ENCODE peak calls at places on chromosomes 1 and 21, in seven cellular contexts. C is fibroblast of the aortic adventitia, P is esophagus squamous epithelium, W is thoracic aorta, F is hepatocyte, A is endothelial cell, N is PC-3. Q is an unnamed sample.

GRCh38 chr1:174135200-174135599 is 24.1 kb upstream of the RABGAP1L start:
- DNase-seq in F (no peak), C (no peak), A (no peak), N (no peak), W (no peak), P (no peak), Q (no peak)

GRCh38 chr1:50605186-50605875 is 182.1 kb upstream of the DMRTA2 start:
- DNase-seq in A (peak), C (peak), N (peak), P (no peak), W (no peak), F (peak), Q (peak)

GRCh38 chr1:43238104-43238503 is 31.7 kb upstream of the TMEM125 start:
- DNase-seq in P (no peak), F (peak), C (peak), W (no peak), N (peak), A (peak), Q (peak)

GRCh38 chr1:42937836-42938595 is 20.7 kb downstream of the SLC2A1 start:
- DNase-seq in F (no peak), C (no peak), P (no peak), A (no peak), W (no peak), N (peak), Q (peak)

GRCh38 chr1:204858381-204858821 is 12.3 kb upstream of the NFASC start:
- DNase-seq in F (no peak), W (no peak), C (no peak), P (no peak), N (peak), A (no peak), Q (peak)

GRCh38 chr1:25675729-25676476 is 59.3 kb downstream of the MAN1C1 start:
- DNase-seq in A (no peak), W (no peak), N (no peak), P (no peak), C (no peak), F (no peak), Q (no peak)

GRCh38 chr21:15729674-15730483 is at the start of gene USP25:
- DNase-seq in F (peak), C (peak), N (peak), W (peak), A (peak), P (peak), Q (peak)

GRCh38 chr21:34065015-34065414 is 8.4 kb upstream of the MRPS6 start:
- DNase-seq in N (no peak), C (peak), A (no peak), W (no peak), P (no peak), F (no peak), Q (no peak)

GRCh38 chr1:19367584-19368041 is 55.5 kb downstream of the SLC66A1 start:
- DNase-seq in C (no peak), A (no peak), W (no peak), F (no peak), P (no peak), N (no peak), Q (no peak)

GRCh38 chr1:155048449-155049334 is 2.4 kb upstream of the ADAM15 start:
- DNase-seq in F (no peak), C (no peak), N (no peak), A (no peak), W (no peak), P (no peak), Q (no peak)

GRCh38 chr1:100860397-100860991 is 34.1 kb downstream of the EXTL2 start:
- DNase-seq in A (no peak), C (peak), P (no peak), F (no peak), W (no peak), N (peak), Q (peak)

GRCh38 chr1:183126528-183126927 is 59.5 kb upstream of the LAMC2 start:
- DNase-seq in C (peak), F (no peak), W (no peak), P (no peak), A (no peak), N (no peak), Q (no peak)

GRCh38 chr1:19647643-19648042 is 3.5 kb downstream of the NBL1 start:
- DNase-seq in C (peak), N (no peak), P (no peak), W (no peak), A (no peak), F (no peak), Q (no peak)

GRCh38 chr1:18950415-18951026 is 6.0 kb downstream of the IFFO2 start:
- DNase-seq in P (no peak), W (peak), A (no peak), N (no peak), F (no peak), C (no peak), Q (no peak)

GRCh38 chr1:97304366-97304765 is 582.8 kb downstream of the PTBP2 start:
- DNase-seq in C (no peak), A (no peak), W (no peak), F (no peak), N (no peak), P (no peak), Q (no peak)

GRCh38 chr1:201259476-201260235 is 23.6 kb upstream of the PKP1 start:
- DNase-seq in F (peak), W (no peak), A (no peak), C (no peak), N (no peak), P (no peak), Q (peak)

GRCh38 chr1:54887665-54888071 is 673 bp upstream of the DHCR24 start:
- DNase-seq in P (no peak), N (no peak), C (peak), W (no peak), A (peak), F (peak), Q (peak)

GRCh38 chr1:119647228-119647733 is 785 bp downstream of the ZNF697 start:
- DNase-seq in A (no peak), N (no peak), P (no peak), W (no peak), C (no peak), F (no peak), Q (peak)

GRCh38 chr1:113905435-113905861 is 322 bp downstream of the DCLRE1B start:
- DNase-seq in C (peak), N (peak), F (peak), P (no peak), A (peak), W (no peak), Q (peak)

DNA sequence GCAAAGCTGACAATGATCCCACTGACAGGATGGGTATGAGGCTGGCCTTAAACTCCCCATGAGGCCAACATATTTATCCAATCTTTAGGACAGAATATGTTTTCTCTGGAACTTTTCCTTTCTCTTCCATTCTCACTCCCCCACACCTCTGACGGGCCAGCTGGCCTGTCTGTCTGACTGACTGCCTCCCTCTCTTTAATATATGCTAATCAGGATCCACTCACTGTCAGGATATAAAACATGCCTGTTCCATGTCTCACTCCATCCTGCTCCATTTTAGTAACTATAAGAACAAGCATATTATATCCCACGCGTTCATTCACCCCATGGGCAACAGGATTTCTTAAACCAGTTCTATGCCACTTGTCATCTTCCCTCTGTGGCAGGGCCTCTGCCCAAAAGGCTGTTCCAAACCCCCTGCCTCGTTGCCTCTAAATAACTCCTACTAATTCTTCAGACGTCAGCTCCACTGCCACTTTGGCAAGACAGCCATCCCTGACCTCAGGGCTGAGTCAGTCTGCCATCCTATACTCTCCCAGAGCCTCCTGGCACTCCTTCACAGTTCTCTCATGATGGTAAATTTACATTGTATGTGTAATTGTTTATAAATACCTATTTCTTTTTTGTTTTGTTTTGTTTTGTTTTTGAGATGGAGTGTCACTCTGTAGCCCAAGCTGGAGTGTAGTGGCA is 84.3 kb upstream of the SPATA6 start:
- DNase-seq in P (no peak), A (no peak), C (no peak), N (peak), W (no peak), F (no peak), Q (no peak)
- TF ChIP-seq CTCF in P (no peak), A (no peak), C (no peak), N (no peak), W (no peak), F (no peak), Q (no peak)

GRCh38 chr1:210400043-210400840 is 71.5 kb downstream of the HHAT start:
- DNase-seq in F (peak), W (peak), N (peak), P (no peak), A (peak), C (peak), Q (peak)
- TF ChIP-seq CTCF in F (peak), W (peak), N (peak), P (peak), A (peak), C (peak), Q (peak)

DNA sequence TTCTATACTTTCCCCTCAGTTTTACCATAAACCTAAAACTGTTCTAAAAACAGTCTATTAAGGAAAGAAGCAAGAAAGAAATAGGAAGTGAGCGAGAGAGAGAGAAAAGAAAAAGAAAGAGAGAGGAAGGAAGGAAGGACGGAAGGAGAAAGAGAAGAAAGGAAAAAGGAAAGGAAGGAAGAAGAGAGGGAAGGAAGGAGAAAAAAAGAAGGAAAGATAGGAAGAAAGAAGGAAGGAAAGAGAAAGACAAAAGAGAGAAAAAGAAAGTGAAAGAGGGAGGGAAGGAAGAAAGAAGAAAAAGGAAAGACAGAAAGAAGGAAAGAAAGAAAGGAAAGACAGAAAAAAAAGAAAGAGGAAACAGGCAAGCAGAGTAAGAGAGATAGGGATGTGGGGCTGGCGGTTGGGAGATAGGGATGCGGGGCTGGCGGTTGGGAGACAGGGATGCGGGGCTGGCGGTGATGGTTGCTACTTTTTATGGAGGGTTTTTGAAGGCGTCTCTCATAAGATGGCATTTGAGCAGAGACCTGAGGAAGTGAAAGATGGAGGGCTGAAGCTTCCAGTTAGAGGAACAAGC is 70.4 kb upstream of the IRF2BP2 start:
- DNase-seq in F (no peak), C (no peak), N (no peak), P (no peak), W (no peak), A (no peak), Q (no peak)
- TF ChIP-seq CTCF in F (no peak), C (no peak), N (no peak), P (no peak), W (no peak), A (no peak), Q (no peak)

DNA sequence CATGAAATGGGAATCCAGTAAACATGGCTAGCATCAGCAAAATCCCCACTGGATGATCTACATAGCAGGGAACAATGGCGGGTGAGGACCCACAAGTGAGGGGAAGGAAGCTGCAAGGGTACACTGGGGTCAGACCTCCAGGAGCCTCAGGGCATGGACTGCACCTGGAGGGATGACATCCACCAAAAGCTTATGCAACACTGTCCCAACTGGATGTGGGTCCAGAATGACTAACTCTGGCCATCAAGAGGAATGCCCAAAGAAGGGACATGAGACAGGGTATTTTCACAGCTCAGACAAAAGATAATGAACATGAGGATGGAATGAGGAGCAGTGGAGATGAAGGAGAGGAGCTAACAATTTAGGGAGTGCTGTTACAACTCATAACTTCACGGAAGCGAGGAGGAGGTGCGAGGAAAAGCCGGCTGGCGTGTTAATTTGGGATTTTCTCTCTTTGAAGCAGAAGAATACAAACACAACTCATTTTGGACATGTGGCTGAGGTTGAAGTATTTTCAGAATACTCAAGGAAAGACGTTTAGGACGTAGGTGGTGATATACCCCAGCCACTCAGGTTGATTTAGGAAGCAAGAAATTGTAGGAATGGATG is 5.7 kb downstream of the HLCS start:
- DNase-seq in P (no peak), A (no peak), F (no peak), C (no peak), W (no peak), N (no peak), Q (no peak)
- TF ChIP-seq CTCF in P (no peak), A (no peak), F (no peak), C (no peak), W (no peak), N (no peak), Q (no peak)

DNA sequence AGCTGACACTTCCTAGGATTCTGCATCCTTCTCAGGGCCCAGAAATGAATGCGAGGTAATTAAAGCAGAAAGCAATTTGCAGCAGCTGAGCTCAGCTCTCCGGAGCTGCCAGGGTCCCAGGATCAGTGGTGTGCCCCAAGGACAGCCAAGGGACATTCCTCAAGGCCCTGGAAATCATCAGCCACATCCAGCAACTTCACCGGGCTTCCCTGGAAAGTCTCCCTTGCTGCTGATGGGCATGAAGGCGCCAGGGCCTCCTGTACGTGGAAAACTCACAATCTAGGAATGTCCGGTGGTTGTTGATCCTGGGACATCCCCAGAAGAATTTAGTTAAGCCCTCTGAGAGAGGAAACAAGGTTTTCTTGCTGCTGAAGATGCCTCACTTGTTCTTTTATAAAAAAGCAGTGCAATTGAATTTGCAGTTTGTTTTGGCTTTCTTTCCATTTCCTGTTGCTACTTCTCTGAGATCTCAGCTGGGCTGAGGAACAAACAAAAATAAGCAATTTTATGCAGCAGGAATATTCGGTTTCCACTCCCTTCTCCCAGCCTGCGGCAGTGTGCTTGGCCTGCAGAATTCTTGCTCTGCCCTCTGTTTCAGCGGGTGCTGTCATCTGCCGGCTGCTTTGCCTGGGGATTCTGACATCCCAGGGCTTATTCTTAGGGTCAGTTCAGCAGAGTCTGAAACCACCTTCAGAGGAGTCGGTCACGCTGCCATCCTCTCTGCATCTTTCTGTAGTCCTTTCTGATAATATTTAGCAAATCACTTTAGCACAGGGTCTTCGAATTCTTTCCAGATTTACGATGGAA is 85.9 kb downstream of the TCP10L start:
- DNase-seq in A (no peak), N (peak), F (peak), P (no peak), W (no peak), C (peak), Q (peak)
- TF ChIP-seq CTCF in A (no peak), N (no peak), F (peak), P (no peak), W (no peak), C (peak), Q (no peak)

DNA sequence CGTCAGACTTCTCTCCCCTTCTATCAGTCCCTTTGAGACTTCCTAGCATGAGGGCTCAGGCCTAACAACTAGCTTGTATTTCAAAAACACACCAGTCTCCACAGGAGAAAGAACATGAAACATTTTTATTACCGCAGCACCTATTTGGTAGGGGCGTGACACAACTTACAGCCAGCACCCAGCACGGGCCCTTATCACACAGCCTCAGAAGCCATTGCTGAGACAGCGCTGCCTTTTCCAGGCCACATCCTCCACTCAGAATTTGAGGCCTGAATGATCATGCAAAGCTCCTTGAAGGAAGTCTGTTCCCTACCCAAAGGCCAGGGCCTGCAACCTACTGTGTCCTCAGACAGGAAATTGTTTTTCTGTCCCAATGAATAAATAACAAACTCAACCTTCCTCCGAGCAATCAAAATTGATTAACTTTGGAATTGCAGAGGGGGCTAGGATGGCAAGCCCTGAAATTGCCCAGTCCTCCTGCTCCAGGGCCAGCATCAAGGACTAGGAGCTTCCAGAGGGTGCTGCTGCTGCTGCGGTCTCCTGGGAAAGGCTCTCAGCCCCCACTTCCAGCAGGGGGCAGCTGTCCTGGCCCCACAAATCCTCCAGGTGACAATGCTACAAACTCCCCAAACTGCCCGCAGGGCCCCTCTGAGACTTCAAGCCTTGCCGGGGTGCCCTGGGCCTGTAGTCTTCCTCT is 94.3 kb upstream of the GALNT2 start:
- DNase-seq in P (no peak), N (no peak), F (no peak), C (no peak), A (peak), W (no peak), Q (no peak)
- TF ChIP-seq CTCF in P (no peak), N (peak), F (peak), C (no peak), A (no peak), W (no peak), Q (no peak)

GRCh38 chr1:198788561-198789064 is 149.8 kb downstream of the PTPRC start:
- DNase-seq in W (no peak), P (no peak), A (peak), C (no peak), F (peak), N (peak), Q (no peak)
- TF ChIP-seq CTCF in W (no peak), P (no peak), A (no peak), C (no peak), F (peak), N (peak), Q (no peak)

DNA sequence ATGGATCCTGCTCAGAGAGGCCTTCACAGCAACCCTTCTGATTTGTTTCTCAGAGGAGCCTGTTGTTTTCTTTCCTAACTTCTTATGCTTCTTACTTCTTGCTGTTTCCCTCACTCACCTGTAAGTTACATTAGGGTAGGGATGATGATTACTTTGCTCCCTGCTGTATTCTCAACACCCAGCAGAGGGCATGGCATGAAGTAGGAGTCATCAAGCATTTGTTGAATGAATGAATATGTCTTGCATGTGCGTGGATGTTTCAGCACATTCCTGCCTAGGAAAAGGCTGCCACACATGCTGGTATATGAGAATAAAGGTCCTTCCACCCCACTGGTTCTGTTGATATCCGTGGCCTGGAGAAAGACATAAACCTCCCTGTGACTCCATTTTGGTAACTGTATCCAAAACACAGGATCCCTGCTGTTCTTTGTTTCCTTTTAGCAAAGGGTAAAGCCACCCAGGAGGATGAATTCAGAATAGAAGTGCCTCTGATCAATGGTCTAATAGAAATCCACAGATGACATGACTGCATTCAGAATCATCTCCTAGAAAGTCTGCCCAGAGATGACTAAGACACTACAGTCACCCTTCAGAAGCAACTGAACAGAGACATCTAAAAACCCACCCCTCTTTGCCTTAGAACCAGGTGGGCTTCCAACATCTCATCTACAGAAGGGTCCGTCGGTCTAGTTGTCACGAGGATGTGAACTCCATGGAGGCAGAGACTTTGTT is 168.8 kb downstream of the ZSCAN20 start:
- DNase-seq in W (no peak), N (peak), A (peak), F (peak), P (no peak), C (peak), Q (peak)
- TF ChIP-seq CTCF in W (no peak), N (peak), A (peak), F (peak), P (no peak), C (peak), Q (peak)

GRCh38 chr1:186682721-186683120 is 2.5 kb upstream of the PTGS2 start:
- DNase-seq in A (no peak), F (peak), N (peak), P (no peak), W (no peak), C (peak), Q (peak)
- TF ChIP-seq CTCF in A (no peak), F (peak), N (peak), P (no peak), W (no peak), C (peak), Q (peak)